ENCODE peak calls at places on chromosomes 1 and 21, in five cellular contexts. Y is tibial nerve, X is HFF-Myc, J is dermis microvascular lymphatic vessel endothelial cell, K is fibroblast of mammary gland. E is an unnamed sample.

GRCh38 chr1:218811497-218811896 is 362.2 kb upstream of the LYPLAL1 start:
- DNase-seq in Y (no peak), X (no peak), J (no peak), K (peak), E (no peak)

GRCh38 chr21:44702973-44703730 is 6.2 kb downstream of the KRTAP10-12 start:
- DNase-seq in Y (no peak), X (no peak), J (no peak), K (no peak), E (no peak)

GRCh38 chr1:5733596-5733995 is 258.6 kb downstream of the NPHP4 start:
- DNase-seq in Y (no peak), X (no peak), J (no peak), K (no peak), E (no peak)

GRCh38 chr21:44814498-44815023 is 3.3 kb downstream of the SUMO3 start:
- DNase-seq in Y (no peak), X (no peak), J (no peak), K (peak), E (no peak)

GRCh38 chr1:91771717-91772116 is 114.2 kb downstream of the TGFBR3 start:
- DNase-seq in Y (no peak), X (no peak), J (no peak), K (no peak), E (no peak)

GRCh38 chr1:192959657-192960186 is 99.4 kb downstream of the UCHL5 start:
- DNase-seq in Y (no peak), X (no peak), J (no peak), K (no peak), E (no peak)

GRCh38 chr1:143694085-143694484 is 277.7 kb downstream of the FAM72C start:
- DNase-seq in Y (no peak), X (no peak), J (no peak), K (no peak), E (no peak)

GRCh38 chr1:178011101-178011828 is 41.4 kb upstream of the SEC16B start:
- DNase-seq in Y (no peak), X (peak), J (peak), K (peak), E (peak)

GRCh38 chr1:246788895-246789338 is 64.7 kb downstream of the SCCPDH start:
- DNase-seq in Y (no peak), X (no peak), J (no peak), K (no peak), E (peak)

E was measured in iris pigment epithelial cell.